ENCODE peak calls at places on chromosomes 13 and 19, in five cellular contexts. Y, R, Q, B and W are unnamed samples.

GRCh38 chr19:38836438-38837303 is 5.1 kb upstream of the ECH1 start:
- DNase-seq in Y (peak; percentile 58), R (no peak), Q (no peak), B (peak; percentile 52), W (no peak)

GRCh38 chr19:13790354-13790753 is 4.9 kb upstream of the ZSWIM4 start:
- DNase-seq in Y (no peak), R (no peak), Q (no peak), B (no peak), W (no peak)

GRCh38 chr19:11322269-11323024 is 17.0 kb downstream of the RAB3D start:
- DNase-seq in Y (no peak), R (no peak), Q (no peak), B (no peak), W (no peak)

GRCh38 chr19:47994209-47994802 is at the start of gene ELSPBP1:
- DNase-seq in Y (no peak), R (no peak), Q (no peak), B (no peak), W (no peak)

GRCh38 chr19:16296713-16297112 is 27.9 kb upstream of the KLF2 start:
- DNase-seq in Y (no peak), R (no peak), Q (no peak), B (no peak), W (no peak)

GRCh38 chr13:102847272-102848234 is 1.7 kb downstream of the ERCC5 start:
- DNase-seq in Y (peak; percentile 44), R (no peak), Q (no peak), B (peak; percentile 69), W (no peak)

GRCh38 chr13:39448831-39449230 is 154.2 kb downstream of the LHFPL6 start:
- DNase-seq in Y (no peak), R (no peak), Q (no peak), B (no peak), W (no peak)

GRCh38 chr19:18308051-18308947 is 14.6 kb downstream of the LSM4 start:
- DNase-seq in Y (no peak), R (no peak), Q (peak; percentile 10), B (no peak), W (no peak)

GRCh38 chr19:11296264-11296663 is 304 bp downstream of the TSPAN16 start:
- DNase-seq in Y (no peak), R (no peak), Q (no peak), B (peak; percentile 83), W (no peak)

GRCh38 chr19:5578094-5578846 is 10.5 kb upstream of the TINCR start:
- DNase-seq in Y (peak; percentile 33), R (peak; percentile 91), Q (peak; percentile 90), B (peak; percentile 88), W (peak; percentile 28)

GRCh38 chr13:47661076-47661475 is 340.0 kb downstream of the SUCLA2 start:
- DNase-seq in Y (peak; percentile 30), R (no peak), Q (no peak), B (no peak), W (no peak)

GRCh38 chr19:6765738-6766356 is 1.4 kb downstream of the SH2D3A start:
- DNase-seq in Y (peak; percentile 93), R (no peak), Q (no peak), B (no peak), W (no peak)

GRCh38 chr19:39413269-39413902 is 917 bp downstream of the PLEKHG2 start:
- DNase-seq in Y (no peak), R (peak; percentile 87), Q (no peak), B (peak; percentile 74), W (peak; percentile 69)

GRCh38 chr19:7395360-7395781 is 46.6 kb downstream of the ARHGEF18 start:
- DNase-seq in Y (no peak), R (peak; percentile 30), Q (peak; percentile 24), B (no peak), W (no peak)

GRCh38 chr19:4829001-4829712 is 2.4 kb downstream of the TICAM1 start:
- DNase-seq in Y (no peak), R (no peak), Q (peak; percentile 46), B (no peak), W (peak; percentile 6)

GRCh38 chr19:14333101-14333871 is 48.0 kb upstream of the ADGRE5 start:
- DNase-seq in Y (no peak), R (peak; percentile 41), Q (peak; percentile 53), B (no peak), W (no peak)

GRCh38 chr13:45554604-45555109 is 60.9 kb downstream of the ERICH6B start:
- DNase-seq in Y (no peak), R (no peak), Q (no peak), B (no peak), W (no peak)

GRCh38 chr19:48970923-48971395 is 5.8 kb downstream of the FTL start:
- DNase-seq in Y (peak; percentile 46), R (peak; percentile 92), Q (peak; percentile 77), B (peak; percentile 91), W (peak; percentile 68)

GRCh38 chr19:6033744-6034264 is 55.9 kb upstream of the RANBP3 start:
- DNase-seq in Y (no peak), R (no peak), Q (no peak), B (no peak), W (no peak)

GRCh38 chr13:24086642-24087041 is 73.9 kb upstream of the SPATA13 start:
- DNase-seq in Y (no peak), R (no peak), Q (no peak), B (no peak), W (no peak)

GRCh38 chr13:72463561-72463960 is 263.9 kb downstream of the MZT1 start:
- DNase-seq in Y (no peak), R (no peak), Q (no peak), B (no peak), W (no peak)

GRCh38 chr13:51041126-51041525 is 69.9 kb downstream of the C13orf42 start:
- DNase-seq in Y (no peak), R (no peak), Q (no peak), B (no peak), W (no peak)